ENCODE peak calls at places on chromosomes 12 and 14, in seven cellular contexts. V is T-helper 2 cell; C is activated CD4-positive, CD25-positive, alpha-beta regulatory T cell; J is hippocampal formation; O is Ammon's horn; D is A549; T is GM12864. R is an unnamed sample.

GRCh38 chr14:98167702-98168101 is 1104.3 kb downstream of the BCL11B start:
- DNase-seq in V (peak; percentile 62), C (no peak), J (no peak), O (no peak), D (no peak), T (no peak), R (no peak)

GRCh38 chr14:77883479-77884238 is 83.8 kb downstream of the ADCK1 start:
- DNase-seq in V (peak; percentile 8), C (no peak), J (no peak), O (peak; percentile 33), D (peak; percentile 9), T (no peak), R (no peak)

GRCh38 chr12:117518594-117519270 is 157.3 kb upstream of the NOS1 start:
- DNase-seq in V (no peak), C (no peak), J (no peak), O (no peak), D (peak; percentile 24), T (no peak), R (no peak)

GRCh38 chr14:50001146-50001998 is 108.5 kb downstream of the ARF6 start:
- DNase-seq in V (peak; percentile 92), C (peak; percentile 33), J (no peak), O (no peak), D (peak; percentile 61), T (peak; percentile 55), R (peak; percentile 47)

GRCh38 chr14:101480022-101480746 is 81.1 kb upstream of the DIO3 start:
- DNase-seq in V (no peak), C (no peak), J (no peak), O (no peak), D (no peak), T (no peak), R (no peak)

GRCh38 chr12:57095440-57095839 is 6.5 kb downstream of the NAB2 start:
- DNase-seq in V (no peak), C (no peak), J (no peak), O (no peak), D (no peak), T (no peak), R (no peak)

GRCh38 chr14:67418368-67419174 is 6.6 kb upstream of the PLEK2 start:
- DNase-seq in V (no peak), C (no peak), J (no peak), O (no peak), D (peak; percentile 35), T (no peak), R (no peak)

GRCh38 chr12:2640709-2641108 is 154.1 kb upstream of the FKBP4 start:
- DNase-seq in V (no peak), C (no peak), J (peak; percentile 11), O (peak; percentile 53), D (peak; percentile 76), T (no peak), R (no peak)

GRCh38 chr12:10179871-10180270 is 1.0 kb downstream of the TMEM52B start:
- DNase-seq in V (no peak), C (no peak), J (no peak), O (no peak), D (no peak), T (no peak), R (no peak)

R was measured in activated B cell treated with CpG ODN at 0.5 μM for 24 hours.